ENCODE peak calls at places on chromosomes 2 and 18, in eight cellular contexts. E is CD8-positive, alpha-beta memory T cell; L is CD4-positive, CD25-positive, alpha-beta regulatory T cell; W is OCI-LY7; P is HepG2; Y is mucosa of descending colon; V is cardiac muscle cell; N is HCT116. I is an unnamed sample. For H3K9me3 and H3K4me1, the result is how much of the 10 kb centered on the place peaks cover.

GRCh38 chr18:76131738-76132137 is 363.3 kb downstream of the ZNF516 start:
- DNase-seq in Y (no peak), W (no peak), V (no peak), E (no peak), P (no peak), L (no peak), N (no peak), I (no peak)

GRCh38 chr2:216673609-216674008 is 21.7 kb downstream of the IGFBP5 start:
- DNase-seq in Y (no peak), L (no peak), N (no peak), W (no peak), E (no peak), V (no peak), P (no peak), I (no peak)

GRCh38 chr18:64142904-64143303 is 6.0 kb downstream of the LINC00305 start:
- DNase-seq in L (no peak), P (no peak), Y (no peak), E (no peak), W (no peak), V (no peak), N (no peak), I (no peak)

GRCh38 chr2:73284296-73285161 is at the start of gene FBXO41:
- DNase-seq in L (peak), Y (peak), W (peak), N (no peak), P (peak), V (peak), E (peak), I (peak)

GRCh38 chr2:200786826-200787225 is 24.9 kb upstream of the BZW1 start:
- DNase-seq in L (no peak), P (no peak), E (no peak), V (peak), N (peak), W (no peak), Y (no peak), I (no peak)

GRCh38 chr2:158291544-158292175 is 164.9 kb downstream of the CCDC148 start:
- DNase-seq in W (no peak), E (no peak), Y (no peak), N (no peak), L (no peak), P (no peak), V (no peak), I (no peak)

GRCh38 chr18:63775166-63775730 is at the start of gene SERPINB7:
- DNase-seq in P (no peak), Y (no peak), V (no peak), L (no peak), N (peak), E (no peak), W (no peak), I (no peak)

GRCh38 chr2:85394256-85394655 is 15.9 kb downstream of the CAPG start:
- DNase-seq in P (no peak), Y (no peak), W (no peak), N (no peak), V (no peak), E (no peak), L (no peak), I (no peak)

GRCh38 chr2:19617251-19617650 is 258.8 kb upstream of the OSR1 start:
- DNase-seq in V (no peak), W (no peak), P (no peak), L (no peak), Y (no peak), N (no peak), E (no peak), I (no peak)

GRCh38 chr2:175147196-175147595 is 20.8 kb downstream of the ATF2 start:
- DNase-seq in L (no peak), E (no peak), P (no peak), W (no peak), Y (no peak), V (no peak), N (no peak), I (no peak)

GRCh38 chr2:99876956-99877355 is 265.4 kb downstream of the AFF3 start:
- DNase-seq in L (no peak), P (no peak), Y (no peak), N (no peak), V (no peak), W (no peak), E (no peak), I (no peak)

GRCh38 chr2:88735133-88735532 is 43.7 kb downstream of the RPIA start:
- DNase-seq in E (no peak), N (no peak), L (no peak), W (no peak), Y (no peak), P (no peak), V (no peak), I (no peak)

GRCh38 chr2:40746150-40746549 is 294.3 kb upstream of the SLC8A1 start:
- DNase-seq in P (peak), Y (no peak), V (no peak), E (no peak), W (peak), N (no peak), L (no peak), I (no peak)

GRCh38 chr2:102025016-102025491 is 33.3 kb downstream of the IL1R2 start:
- DNase-seq in V (peak), W (no peak), L (no peak), N (no peak), E (no peak), Y (no peak), P (peak), I (no peak)

GRCh38 chr2:80061881-80062280 is 242.7 kb downstream of the LRRTM1 start:
- DNase-seq in Y (no peak), W (no peak), V (no peak), N (no peak), E (no peak), P (no peak), L (no peak), I (no peak)

GRCh38 chr18:54555996-54556395 is 35.0 kb upstream of the DYNAP start:
- DNase-seq in N (no peak), L (no peak), Y (no peak), P (no peak), V (no peak), W (no peak), E (no peak), I (no peak)

DNA sequence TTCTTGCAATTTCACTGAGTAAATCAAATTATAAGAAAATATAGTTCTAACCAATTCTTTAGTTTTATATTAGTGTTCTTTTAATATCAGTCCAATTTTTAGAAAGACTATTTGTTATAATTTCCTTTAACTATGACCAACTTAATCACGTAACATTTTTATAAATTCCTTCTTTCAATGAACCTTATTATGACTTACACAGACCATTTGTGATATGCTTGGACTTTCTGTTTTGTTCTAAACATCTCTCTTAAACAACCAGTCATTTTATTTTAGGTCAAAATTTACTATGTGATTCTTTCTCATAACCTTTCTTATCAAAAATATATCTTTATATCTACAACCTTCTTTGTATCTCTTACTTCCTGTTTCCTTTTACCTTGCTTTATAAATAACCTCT is 39.5 kb upstream of the DYNAP start:
- DNase-seq in N (no peak), P (no peak), W (peak), E (no peak), V (no peak), Y (no peak), L (no peak), I (no peak)
- H3K9me3 ChIP-seq in N (under half), P (under half), W (under half), E (under half), V (under half), Y (under half), L (under half), I (under half)

DNA sequence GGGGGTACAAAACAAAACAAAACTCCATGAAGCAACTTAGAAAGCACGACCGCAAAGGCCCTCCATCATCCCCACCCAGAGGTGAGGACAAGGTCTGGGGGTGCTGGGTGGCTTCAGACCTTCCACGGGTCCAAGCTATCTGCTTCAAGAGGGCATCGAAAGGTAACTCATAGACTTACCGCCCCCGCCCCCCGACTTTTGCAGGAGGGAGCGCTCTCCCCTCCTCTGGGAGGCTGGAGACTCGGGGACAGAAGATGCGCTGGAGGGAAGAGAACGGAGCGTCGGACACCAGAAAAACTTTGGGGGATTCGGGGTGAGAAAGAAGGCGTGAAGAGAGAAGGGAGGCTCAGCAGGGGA is 300 bp upstream of the STON1 start:
- DNase-seq in L (no peak), N (no peak), W (no peak), Y (peak), P (no peak), V (no peak), E (no peak), I (no peak)
- H3K4me1 ChIP-seq in L (under half), N (under half), W (under half), Y (under half), P (under half), V (under half), E (under half), I (under half)

GRCh38 chr2:71535526-71535925 is 82.2 kb downstream of the DYSF start:
- DNase-seq in P (no peak), L (no peak), Y (no peak), E (no peak), W (no peak), N (no peak), V (no peak), I (no peak)
- H3K4me3 ChIP-seq in P (no peak), L (no peak), Y (no peak), E (no peak), W (no peak), N (no peak), V (no peak), I (no peak)

DNA sequence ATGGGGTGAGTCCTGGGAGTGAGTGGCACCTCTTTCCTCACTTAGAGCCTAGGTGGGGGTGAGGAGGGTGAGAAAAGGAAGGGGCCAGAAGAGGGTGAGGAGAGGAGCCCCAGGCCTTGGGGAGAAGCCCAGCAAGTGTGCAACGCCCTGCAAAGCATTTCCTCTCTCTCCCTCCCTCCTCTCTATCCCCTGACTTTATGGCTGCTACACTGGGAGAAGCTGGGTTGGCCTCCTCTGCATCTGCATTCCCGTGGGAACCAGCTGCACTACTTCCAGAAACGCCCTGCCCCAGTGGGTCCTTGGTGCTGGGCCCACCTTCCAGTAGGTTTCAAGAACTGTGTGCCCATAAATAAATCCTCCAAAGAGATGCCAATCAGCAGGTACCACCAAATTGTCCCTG is 95.9 kb upstream of the BOD1L2 start:
- DNase-seq in L (no peak), E (no peak), P (no peak), N (no peak), V (no peak), Y (peak), W (no peak), I (no peak)
- H3K9me3 ChIP-seq in L (under half), E (under half), P (under half), N (under half), V (under half), Y (under half), W (under half), I (under half)

GRCh38 chr2:46304635-46305034 is 7.4 kb downstream of the EPAS1 start:
- DNase-seq in W (no peak), V (no peak), P (no peak), E (peak), L (no peak), N (no peak), Y (no peak), I (no peak)
- H3K4me1 ChIP-seq in W (under half), V (under half), P (half or more), E (under half), L (under half), N (half or more), Y (half or more), I (under half)

GRCh38 chr2:58557166-58557565 is 316.0 kb upstream of the FANCL start:
- DNase-seq in P (no peak), Y (no peak), L (no peak), N (no peak), W (no peak), E (no peak), V (no peak), I (no peak)
- H3K4me3 ChIP-seq in P (no peak), Y (no peak), L (no peak), N (no peak), W (no peak), E (no peak), V (no peak), I (no peak)